ENCODE peak calls at places on chromosomes 4 and X, in eight cellular contexts. T is IMR-90; N is brain microvascular endothelial cell; H is upper lobe of left lung; G is CD8-positive, alpha-beta T cell; M is A549; R is SK-N-MC; I is Peyer's patch. F is an unnamed sample.

GRCh38 chr4:7652451-7652871 is 217.7 kb upstream of the PSAPL1 start:
- DNase-seq in H (peak), R (no peak), I (no peak), N (no peak), G (no peak), M (no peak), T (no peak), F (no peak)

GRCh38 chr4:118313098-118313497 is 39.7 kb downstream of the PRSS12 start:
- DNase-seq in N (no peak), I (no peak), R (no peak), G (no peak), M (no peak), T (peak), H (no peak), F (no peak)

GRCh38 chr4:80492761-80493160 is 157.2 kb downstream of the CFAP299 start:
- DNase-seq in I (peak), T (no peak), R (no peak), H (no peak), M (no peak), G (peak), N (no peak), F (no peak)

GRCh38 chr4:126986828-126987227 is 645.9 kb upstream of the INTU start:
- DNase-seq in I (no peak), T (peak), G (no peak), M (no peak), H (no peak), R (no peak), N (peak), F (no peak)

GRCh38 chr4:143381171-143382118 is 44.8 kb downstream of the GAB1 start:
- DNase-seq in M (no peak), R (no peak), N (peak), H (no peak), I (peak), G (no peak), T (peak), F (no peak)

GRCh38 chr4:183905081-183905592 is at the start of gene STOX2:
- DNase-seq in N (peak), H (peak), M (peak), T (peak), I (peak), R (peak), G (no peak), F (peak)

GRCh38 chrX:9614016-9614415 is 149.2 kb downstream of the TBL1X start:
- DNase-seq in H (no peak), N (peak), G (no peak), M (no peak), I (no peak), R (no peak), T (peak), F (no peak)

GRCh38 chr4:81988178-81988577 is 385.6 kb downstream of the HNRNPD start:
- DNase-seq in R (no peak), T (no peak), N (no peak), I (no peak), H (no peak), M (no peak), G (no peak), F (no peak)

GRCh38 chrX:125293792-125294780 is 25.6 kb upstream of the TEX13C start:
- DNase-seq in R (no peak), H (no peak), N (no peak), G (no peak), T (no peak), I (no peak), M (no peak), F (no peak)

GRCh38 chr4:28921886-28922285 is 1798.3 kb upstream of the PCDH7 start:
- DNase-seq in T (no peak), N (no peak), I (no peak), M (no peak), G (no peak), R (no peak), H (no peak), F (no peak)

GRCh38 chr4:168859100-168859499 is 151.0 kb downstream of the CBR4 start:
- DNase-seq in M (no peak), T (no peak), H (no peak), N (no peak), R (no peak), G (no peak), I (no peak), F (no peak)

GRCh38 chr4:168856312-168856711 is 153.7 kb downstream of the CBR4 start:
- DNase-seq in R (no peak), M (no peak), T (peak), I (no peak), N (peak), G (no peak), H (no peak), F (no peak)

GRCh38 chr4:168857009-168857408 is 153.0 kb downstream of the CBR4 start:
- DNase-seq in T (peak), N (no peak), H (no peak), R (no peak), I (no peak), G (no peak), M (no peak), F (no peak)

GRCh38 chr4:168857546-168858314 is 152.3 kb downstream of the CBR4 start:
- DNase-seq in N (peak), T (peak), R (no peak), I (no peak), H (no peak), G (no peak), M (no peak), F (no peak)

DNA sequence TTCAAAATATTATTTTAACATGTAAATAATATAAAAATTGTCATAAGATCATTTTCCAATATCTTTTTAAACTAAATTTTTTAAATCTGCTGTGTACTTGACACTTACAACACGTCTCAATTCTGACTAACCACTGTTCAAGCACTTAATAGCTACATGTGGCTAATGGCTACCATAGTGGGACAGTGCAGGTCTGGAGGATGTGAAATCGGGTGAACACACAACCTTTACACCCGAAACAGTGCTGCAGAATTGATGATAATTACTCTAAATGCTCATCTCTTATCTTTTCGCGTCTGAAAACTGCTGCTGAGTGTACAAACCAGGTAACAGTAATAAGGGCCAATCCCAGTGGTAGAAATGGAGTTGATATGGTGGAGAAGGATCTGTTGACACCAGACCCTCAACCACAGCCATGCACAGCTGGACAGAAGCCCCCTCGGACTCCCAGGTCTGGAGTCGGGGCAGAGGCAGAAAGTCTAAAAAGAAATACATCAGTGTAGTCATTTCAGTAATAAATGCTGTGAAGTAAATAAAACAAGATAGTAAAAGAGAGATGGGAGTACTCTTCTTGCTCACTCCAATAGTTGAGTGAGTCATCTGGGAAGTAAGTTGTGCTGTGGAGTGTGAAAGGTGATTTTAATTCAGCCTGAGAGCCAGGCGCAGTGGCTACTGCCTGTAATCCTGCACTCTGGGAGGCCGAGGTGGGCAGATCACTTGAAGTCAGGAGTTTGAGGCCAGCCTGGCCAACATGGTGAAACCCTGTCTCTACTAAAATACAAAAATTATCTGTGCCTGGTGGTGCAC is 150.0 kb downstream of the CBR4 start:
- DNase-seq in G (no peak), R (no peak), M (no peak), H (no peak), N (peak), I (no peak), T (peak), F (no peak)
- H3K27ac ChIP-seq in G (no peak), R (no peak), M (no peak), H (peak), N (peak), I (peak), T (peak), F (no peak)

GRCh38 chr4:93000914-93001313 is 697.1 kb downstream of the GRID2 start:
- DNase-seq in H (no peak), R (no peak), M (no peak), N (no peak), G (no peak), T (no peak), I (no peak), F (no peak)

GRCh38 chr4:93002240-93002639 is 698.5 kb downstream of the GRID2 start:
- DNase-seq in M (no peak), H (no peak), N (no peak), R (no peak), I (no peak), T (no peak), G (no peak), F (no peak)

GRCh38 chr4:92994727-92995126 is 691.0 kb downstream of the GRID2 start:
- DNase-seq in N (no peak), G (no peak), I (no peak), M (no peak), H (no peak), T (no peak), R (no peak), F (no peak)

DNA sequence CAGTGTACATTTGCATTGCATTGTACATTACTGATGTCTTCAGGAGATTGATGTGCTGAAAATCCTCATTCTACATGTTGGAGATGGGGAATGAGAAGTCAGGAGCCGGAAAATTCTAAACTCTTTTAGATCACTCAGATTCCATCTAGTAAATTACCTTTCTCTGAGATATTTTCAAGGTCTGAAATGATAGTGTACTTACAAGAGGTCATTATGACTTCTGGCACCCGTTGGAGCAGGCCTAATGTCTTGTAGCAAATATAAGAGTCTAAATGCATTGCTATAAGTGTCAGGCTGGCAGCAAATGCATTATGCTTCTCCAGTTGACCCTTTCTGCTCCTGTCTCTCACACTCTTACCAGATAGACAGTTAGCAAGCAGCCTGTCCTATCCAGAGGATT is 692.8 kb downstream of the GRID2 start:
- DNase-seq in I (no peak), G (no peak), N (no peak), R (no peak), T (no peak), H (no peak), M (no peak), F (no peak)
- H3K27ac ChIP-seq in I (no peak), G (no peak), N (no peak), R (no peak), T (no peak), H (no peak), M (no peak), F (no peak)

GRCh38 chr4:185840201-185840600 is 28.2 kb upstream of the SORBS2 start:
- DNase-seq in R (no peak), M (no peak), T (peak), G (no peak), H (no peak), N (peak), I (no peak), F (no peak)

GRCh38 chr4:185838514-185839203 is 26.7 kb upstream of the SORBS2 start:
- DNase-seq in H (no peak), I (no peak), T (peak), M (no peak), N (peak), G (no peak), R (no peak), F (no peak)

GRCh38 chr4:185839204-185839712 is 27.3 kb upstream of the SORBS2 start:
- DNase-seq in M (peak), R (no peak), H (no peak), N (peak), I (no peak), T (peak), G (no peak), F (peak)

GRCh38 chr4:185840953-185841352 is 29.0 kb upstream of the SORBS2 start:
- DNase-seq in G (no peak), H (no peak), N (no peak), R (no peak), M (no peak), I (no peak), T (no peak), F (no peak)

DNA sequence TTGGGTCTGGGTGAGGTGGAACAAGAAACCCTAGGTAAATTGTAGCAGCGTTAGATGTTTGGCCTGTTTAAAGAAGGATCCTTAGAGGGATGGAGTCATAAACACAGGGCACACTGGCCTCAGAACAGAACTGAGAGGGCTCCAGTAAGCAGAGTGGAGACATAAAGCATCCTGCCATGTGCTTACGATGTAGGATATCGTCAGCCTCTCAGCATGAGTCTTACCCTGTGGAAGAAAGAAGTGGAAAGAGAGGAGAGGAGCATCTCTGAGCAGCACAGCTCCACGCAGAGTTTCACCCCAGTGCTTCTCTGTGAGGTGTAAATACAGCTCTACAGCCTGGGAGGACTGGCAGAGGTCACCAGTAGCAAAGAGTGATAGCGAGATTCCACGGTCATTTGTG is 27.8 kb upstream of the SORBS2 start:
- DNase-seq in M (no peak), I (no peak), G (no peak), H (no peak), R (no peak), N (peak), T (peak), F (no peak)
- H3K27ac ChIP-seq in M (peak), I (no peak), G (no peak), H (peak), R (no peak), N (peak), T (peak), F (no peak)

GRCh38 chrX:1587161-1587560 is 4.2 kb upstream of the AKAP17A start:
- DNase-seq in T (no peak), N (no peak), H (no peak), I (no peak), G (no peak), M (no peak), R (no peak), F (no peak)
- H3K27ac ChIP-seq in T (no peak), N (no peak), H (no peak), I (peak), G (no peak), M (no peak), R (peak), F (no peak)

GRCh38 chr4:99381588-99382175 is 29.1 kb upstream of the ADH1C start:
- DNase-seq in R (no peak), M (no peak), I (no peak), G (no peak), N (no peak), T (no peak), H (no peak), F (no peak)

GRCh38 chr4:99382745-99383360 is 30.3 kb upstream of the ADH1C start:
- DNase-seq in G (no peak), T (peak), I (no peak), N (peak), M (no peak), H (no peak), R (no peak), F (no peak)

GRCh38 chr4:99383833-99384392 is 31.4 kb upstream of the ADH1C start:
- DNase-seq in G (no peak), H (no peak), T (peak), M (no peak), I (no peak), N (no peak), R (peak), F (no peak)

GRCh38 chr4:99379571-99379970 is 27.0 kb upstream of the ADH1C start:
- DNase-seq in R (no peak), T (peak), G (no peak), I (no peak), M (no peak), H (no peak), N (no peak), F (no peak)

DNA sequence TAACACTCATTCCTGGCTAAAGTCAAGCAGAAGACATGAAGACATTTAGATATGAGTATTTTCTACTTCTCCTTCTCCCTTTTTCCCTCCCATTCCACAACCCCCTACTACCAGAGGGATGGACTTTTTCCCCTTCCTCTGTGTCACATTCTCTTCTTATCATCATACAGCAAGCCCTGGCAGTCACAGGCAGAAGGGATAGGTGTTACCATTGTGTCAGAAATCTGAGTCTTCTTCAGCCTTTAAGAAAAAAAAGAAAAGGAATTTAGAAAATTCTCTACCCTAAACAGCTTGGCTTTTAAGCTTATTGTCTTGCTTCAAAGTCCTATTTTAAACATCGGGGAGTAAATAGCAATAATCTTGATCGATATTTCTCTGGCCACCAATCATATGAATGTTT is 30.8 kb upstream of the ADH1C start:
- DNase-seq in M (no peak), N (no peak), H (no peak), T (peak), I (no peak), G (no peak), R (no peak), F (no peak)
- H3K27ac ChIP-seq in M (no peak), N (no peak), H (peak), T (peak), I (peak), G (no peak), R (peak), F (no peak)

GRCh38 chr4:47561331-47561730 is 76.3 kb downstream of the ATP10D start:
- DNase-seq in I (no peak), M (no peak), T (no peak), H (no peak), N (no peak), R (no peak), G (no peak), F (no peak)
- H3K27ac ChIP-seq in I (no peak), M (no peak), T (no peak), H (no peak), N (no peak), R (no peak), G (no peak), F (no peak)

GRCh38 chr4:3305610-3306371 is 13.0 kb downstream of the RGS12 start:
- DNase-seq in N (no peak), M (no peak), H (no peak), I (no peak), T (peak), R (no peak), G (peak), F (peak)

GRCh38 chr4:3307486-3307885 is 14.7 kb downstream of the RGS12 start:
- DNase-seq in I (no peak), N (no peak), T (no peak), G (peak), H (no peak), R (no peak), M (no peak), F (no peak)

GRCh38 chr4:3304831-3305609 is 12.2 kb downstream of the RGS12 start:
- DNase-seq in H (no peak), R (no peak), I (peak), M (no peak), G (peak), T (peak), N (no peak), F (no peak)

GRCh38 chr4:3307060-3307459 is 14.2 kb downstream of the RGS12 start:
- DNase-seq in H (no peak), G (no peak), R (no peak), N (no peak), M (no peak), T (no peak), I (no peak), F (no peak)

GRCh38 chr4:3306465-3306864 is 13.6 kb downstream of the RGS12 start:
- DNase-seq in H (no peak), T (no peak), G (peak), N (no peak), M (no peak), R (no peak), I (no peak), F (no peak)
- H3K27ac ChIP-seq in H (peak), T (no peak), G (no peak), N (no peak), M (no peak), R (no peak), I (no peak), F (no peak)

DNA sequence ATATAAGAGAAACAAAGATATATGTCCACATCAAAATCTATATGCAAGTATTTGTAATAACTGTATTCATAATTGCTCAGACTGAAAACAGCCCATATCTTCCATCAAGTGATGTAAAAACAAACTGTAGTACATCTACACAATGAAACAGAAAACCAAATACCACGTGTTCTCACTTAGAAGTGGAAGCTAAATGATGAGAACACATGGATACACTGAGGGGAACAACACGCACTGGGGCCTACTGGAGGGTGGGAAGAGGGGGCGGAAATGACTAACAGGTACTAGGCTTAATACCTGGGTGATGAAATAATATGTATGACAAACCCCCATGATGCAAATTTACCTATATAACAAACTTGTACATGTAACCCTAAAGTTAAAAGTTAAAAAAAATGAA is 42.7 kb downstream of the UBA6 start:
- DNase-seq in M (no peak), G (no peak), R (no peak), N (no peak), T (no peak), I (no peak), H (no peak), F (no peak)
- H3K27ac ChIP-seq in M (no peak), G (no peak), R (no peak), N (no peak), T (no peak), I (no peak), H (no peak), F (no peak)

GRCh38 chr4:74117024-74117534 is 18.1 kb upstream of the CXCL2 start:
- DNase-seq in R (no peak), M (peak), H (no peak), G (no peak), N (peak), T (peak), I (peak), F (peak)
- H3K27ac ChIP-seq in R (no peak), M (peak), H (peak), G (no peak), N (peak), T (no peak), I (no peak), F (peak)

GRCh38 chr4:94897023-94897422 is 139.3 kb downstream of the BMPR1B start:
- DNase-seq in I (no peak), G (no peak), R (no peak), H (no peak), N (no peak), M (no peak), T (no peak), F (no peak)

GRCh38 chr4:94890579-94890978 is 132.8 kb downstream of the BMPR1B start:
- DNase-seq in M (no peak), I (no peak), R (no peak), G (no peak), N (no peak), T (no peak), H (no peak), F (no peak)

GRCh38 chr4:94892051-94892450 is 134.3 kb downstream of the BMPR1B start:
- DNase-seq in N (peak), T (no peak), I (no peak), R (no peak), M (peak), H (no peak), G (no peak), F (no peak)

GRCh38 chr4:94889961-94890360 is 132.2 kb downstream of the BMPR1B start:
- DNase-seq in M (no peak), R (no peak), H (no peak), I (no peak), T (peak), G (no peak), N (peak), F (no peak)

GRCh38 chr4:94895081-94895480 is 137.3 kb downstream of the BMPR1B start:
- DNase-seq in N (no peak), I (no peak), R (no peak), T (peak), M (no peak), G (no peak), H (no peak), F (no peak)
- H3K27ac ChIP-seq in N (no peak), I (no peak), R (no peak), T (no peak), M (no peak), G (no peak), H (no peak), F (no peak)